ENCODE peak calls at places on chromosomes 4 and X, in ten cellular contexts. S is neural progenitor cell; N is NCI-H2029 treated with DMSO at 0.1 percent for 48 hours; E is ureter; W is ecto neural progenitor cell; M is activated naive CD8-positive, alpha-beta T cell treated with anti-CD3 and anti-CD28 coated beads for 36 hours; L is A549; Y is activated T-cell treated with anti-CD3 and anti-CD28 coated beads for 48 hours; V is heart left ventricle; F is foreskin fibroblast. O is an unnamed sample.

GRCh38 chr4:31183256-31183655 is 463.1 kb downstream of the PCDH7 start:
- DNase-seq in S (no peak), N (no peak), E (no peak), W (no peak), M (no peak), L (no peak), Y (no peak), V (no peak), F (no peak), O (no peak)

GRCh38 chr4:184819786-184820185 is 6.0 kb downstream of the ACSL1 start:
- DNase-seq in S (no peak), N (no peak), E (no peak), W (no peak), M (no peak), L (no peak), Y (no peak), V (no peak), F (no peak), O (no peak)

GRCh38 chr4:124940387-124940786 is 227.9 kb upstream of the ANKRD50 start:
- DNase-seq in S (no peak), N (no peak), E (no peak), W (no peak), M (no peak), L (peak; percentile 42), Y (no peak), V (no peak), F (peak; percentile 89), O (no peak)

GRCh38 chrX:73262991-73263390 is 48.3 kb upstream of the NAP1L2 start:
- DNase-seq in S (peak; percentile 20), N (no peak), E (no peak), W (no peak), M (no peak), L (peak; percentile 34), Y (no peak), V (no peak), F (no peak), O (no peak)

GRCh38 chr4:156419080-156419638 is 465.5 kb upstream of the CTSO start:
- DNase-seq in S (no peak), N (no peak), E (no peak), W (no peak), M (no peak), L (no peak), Y (no peak), V (no peak), F (no peak), O (no peak)

GRCh38 chrX:153504445-153505016 is 9.8 kb downstream of the BGN start:
- DNase-seq in S (no peak), N (no peak), E (no peak), W (no peak), M (no peak), L (no peak), Y (no peak), V (no peak), F (no peak), O (no peak)

GRCh38 chr4:115357767-115358166 is 244.3 kb upstream of the NDST4 start:
- DNase-seq in S (no peak), N (no peak), E (no peak), W (no peak), M (no peak), L (no peak), Y (no peak), V (no peak), F (no peak), O (no peak)

GRCh38 chr4:38491854-38492478 is 172.0 kb upstream of the KLF3 start:
- DNase-seq in S (no peak), N (no peak), E (no peak), W (no peak), M (no peak), L (no peak), Y (no peak), V (no peak), F (no peak), O (no peak)

GRCh38 chrX:53086464-53086863 is 4.3 kb downstream of the TSPYL2 start:
- DNase-seq in S (no peak), N (no peak), E (peak; percentile 67), W (no peak), M (no peak), L (no peak), Y (no peak), V (peak; percentile 65), F (no peak), O (no peak)

GRCh38 chrX:138858438-138858837 is 146.9 kb upstream of the FGF13 start:
- DNase-seq in S (no peak), N (no peak), E (no peak), W (no peak), M (no peak), L (no peak), Y (no peak), V (no peak), F (peak; percentile 1), O (no peak)

GRCh38 chr4:11368701-11369115 is 60.0 kb downstream of the HS3ST1 start:
- DNase-seq in S (no peak), N (no peak), E (no peak), W (no peak), M (peak; percentile 1), L (no peak), Y (no peak), V (no peak), F (no peak), O (no peak)

GRCh38 chr4:174764105-174764729 is 64.8 kb downstream of the GLRA3 start:
- DNase-seq in S (peak; percentile 68), N (peak; percentile 40), E (no peak), W (no peak), M (no peak), L (peak; percentile 42), Y (no peak), V (no peak), F (peak; percentile 0), O (peak; percentile 36)

GRCh38 chr4:87310691-87311335 is 11.9 kb downstream of the HSD17B13 start:
- DNase-seq in S (no peak), N (no peak), E (no peak), W (no peak), M (no peak), L (no peak), Y (no peak), V (no peak), F (no peak), O (no peak)

GRCh38 chr4:164304240-164304639 is 449.7 kb upstream of the SMIM31 start:
- DNase-seq in S (no peak), N (no peak), E (no peak), W (no peak), M (no peak), L (no peak), Y (no peak), V (no peak), F (no peak), O (no peak)

GRCh38 chr4:112900416-112900815 is 149.0 kb upstream of the ANK2 start:
- DNase-seq in S (no peak), N (no peak), E (no peak), W (no peak), M (no peak), L (no peak), Y (no peak), V (no peak), F (no peak), O (no peak)

GRCh38 chrX:40544343-40545250 is 36.2 kb upstream of the ATP6AP2 start:
- DNase-seq in S (no peak), N (peak; percentile 4), E (no peak), W (no peak), M (no peak), L (peak; percentile 21), Y (no peak), V (no peak), F (no peak), O (no peak)

GRCh38 chr4:141388483-141388882 is 167.8 kb downstream of the ZNF330 start:
- DNase-seq in S (no peak), N (no peak), E (no peak), W (no peak), M (no peak), L (no peak), Y (no peak), V (no peak), F (peak; percentile 56), O (no peak)

GRCh38 chrX:41802958-41803357 is 79.0 kb downstream of the GPR82 start:
- DNase-seq in S (peak; percentile 22), N (no peak), E (no peak), W (no peak), M (no peak), L (no peak), Y (no peak), V (no peak), F (no peak), O (no peak)

GRCh38 chr4:185307136-185307950 is 88.4 kb downstream of the LRP2BP start:
- DNase-seq in S (peak; percentile 20), N (no peak), E (no peak), W (no peak), M (no peak), L (no peak), Y (no peak), V (no peak), F (no peak), O (no peak)

GRCh38 chrX:115642304-115642703 is 81.3 kb downstream of the PLS3 start:
- DNase-seq in S (peak; percentile 5), N (no peak), E (no peak), W (no peak), M (no peak), L (peak; percentile 5), Y (no peak), V (no peak), F (no peak), O (no peak)

GRCh38 chrX:63434665-63435064 is 83.5 kb upstream of the SPIN4 start:
- DNase-seq in S (no peak), N (no peak), E (no peak), W (no peak), M (no peak), L (peak; percentile 14), Y (no peak), V (no peak), F (no peak), O (no peak)

GRCh38 chr4:8319731-8320385 is 50.3 kb downstream of the HTRA3 start:
- DNase-seq in S (no peak), N (no peak), E (peak; percentile 84), W (peak; percentile 23), M (no peak), L (no peak), Y (no peak), V (no peak), F (no peak), O (no peak)

GRCh38 chr4:8201341-8201781 is 2.3 kb downstream of the SH3TC1 start:
- DNase-seq in S (no peak), N (no peak), E (no peak), W (no peak), M (peak; percentile 60), L (no peak), Y (no peak), V (no peak), F (no peak), O (no peak)

GRCh38 chr4:6983500-6984142 is 59.6 kb upstream of the TADA2B start:
- DNase-seq in S (no peak), N (no peak), E (no peak), W (no peak), M (no peak), L (no peak), Y (no peak), V (no peak), F (no peak), O (no peak)

GRCh38 chrX:101602077-101602476 is 15.7 kb downstream of the ARMCX6 start:
- DNase-seq in S (no peak), N (no peak), E (no peak), W (no peak), M (no peak), L (no peak), Y (no peak), V (no peak), F (peak; percentile 53), O (no peak)

GRCh38 chr4:108512615-108513505 is 107.5 kb upstream of the RPL34 start:
- DNase-seq in S (peak; percentile 72), N (no peak), E (peak; percentile 48), W (peak; percentile 69), M (peak; percentile 49), L (peak; percentile 11), Y (peak; percentile 15), V (no peak), F (peak; percentile 39), O (peak; percentile 42)

GRCh38 chr4:4325321-4325720 is 35.3 kb downstream of the ZBTB49 start:
- DNase-seq in S (no peak), N (no peak), E (no peak), W (no peak), M (no peak), L (no peak), Y (no peak), V (no peak), F (no peak), O (no peak)

GRCh38 chr4:127352220-127352619 is 280.5 kb upstream of the INTU start:
- DNase-seq in S (peak; percentile 42), N (no peak), E (no peak), W (no peak), M (no peak), L (no peak), Y (no peak), V (no peak), F (no peak), O (no peak)

O was measured in NCI-H345.